ENCODE peak calls at places on chromosomes 6 and 20, in six cellular contexts. S is IMR-90, U is H9, A is mesenchymal stem cell, X is neuronal stem cell, W is H1. N is an unnamed sample.

GRCh38 chr6:87608802-87609201 is 18.9 kb downstream of the ORC3 start:
- DNase-seq in S (no peak), U (no peak), A (no peak), X (no peak), W (no peak), N (no peak)

GRCh38 chr20:44817143-44817910 is 7.0 kb upstream of the RIMS4 start:
- DNase-seq in X (no peak), U (no peak), W (no peak), A (no peak), S (no peak), N (no peak)

GRCh38 chr20:31643522-31643921 is 5.8 kb downstream of the COX4I2 start:
- DNase-seq in U (no peak), X (no peak), W (no peak), S (no peak), A (no peak), N (no peak)

GRCh38 chr20:15511551-15511950 is 1061.7 kb downstream of the KIF16B start:
- DNase-seq in S (no peak), A (no peak), U (no peak), X (no peak), W (no peak), N (peak)

GRCh38 chr6:152959333-152959732 is 23.5 kb downstream of the FBXO5 start:
- DNase-seq in S (no peak), W (no peak), A (no peak), X (no peak), U (no peak), N (no peak)

GRCh38 chr6:55276745-55277627 is 50.3 kb upstream of the GFRAL start:
- DNase-seq in W (no peak), A (peak), S (peak), X (peak), U (peak), N (peak)

GRCh38 chr6:149337330-149337729 is 19.8 kb downstream of the TAB2 start:
- DNase-seq in S (peak), A (no peak), X (no peak), U (no peak), W (no peak), N (no peak)

GRCh38 chr20:9177278-9177677 is 108.4 kb downstream of the PLCB4 start:
- DNase-seq in U (no peak), W (no peak), A (peak), S (no peak), X (no peak), N (no peak)

GRCh38 chr6:111888928-111889696 is 15.9 kb upstream of the FYN start:
- DNase-seq in S (peak), A (peak), X (peak), W (no peak), U (peak), N (no peak)

GRCh38 chr20:61725966-61726365 is 339.7 kb downstream of the TAF4 start:
- DNase-seq in W (no peak), S (no peak), U (no peak), A (no peak), X (no peak), N (no peak)

GRCh38 chr6:7546832-7547714 is 5.6 kb downstream of the DSP start:
- DNase-seq in X (no peak), W (no peak), A (no peak), U (no peak), S (no peak), N (peak)

GRCh38 chr6:141808662-141809061 is 324.1 kb upstream of the GJE1 start:
- DNase-seq in X (no peak), U (no peak), W (no peak), S (no peak), A (no peak), N (no peak)

GRCh38 chr20:47330933-47331708 is 25.4 kb downstream of the ZMYND8 start:
- DNase-seq in S (peak), W (no peak), A (peak), U (no peak), X (no peak), N (peak)

GRCh38 chr6:128474481-128474880 is 45.9 kb downstream of the PTPRK start:
- DNase-seq in S (peak), U (no peak), A (peak), X (no peak), W (no peak), N (no peak)

GRCh38 chr6:11918739-11919605 is 93.1 kb upstream of the HIVEP1 start:
- DNase-seq in S (peak), A (no peak), U (no peak), X (no peak), W (no peak), N (no peak)

GRCh38 chr20:60100780-60101179 is 142.6 kb downstream of the CDH26 start:
- DNase-seq in S (no peak), U (no peak), A (no peak), X (no peak), W (no peak), N (no peak)

GRCh38 chr20:60102665-60103210 is 144.5 kb downstream of the CDH26 start:
- DNase-seq in W (no peak), A (no peak), X (no peak), U (no peak), S (no peak), N (no peak)

GRCh38 chr20:60101201-60101893 is 143.1 kb downstream of the CDH26 start:
- DNase-seq in X (no peak), U (no peak), W (no peak), A (no peak), S (no peak), N (no peak)

GRCh38 chr20:60104980-60105379 is 146.8 kb downstream of the CDH26 start:
- DNase-seq in U (peak), S (no peak), X (no peak), W (peak), A (no peak), N (no peak)

GRCh38 chr20:60101894-60102281 is 143.7 kb downstream of the CDH26 start:
- DNase-seq in U (no peak), W (no peak), X (no peak), A (no peak), S (no peak), N (no peak)
- H3K14ac ChIP-seq in U (no peak), W (no peak), X (no peak), A (no peak), S (no peak), N (no peak)

DNA sequence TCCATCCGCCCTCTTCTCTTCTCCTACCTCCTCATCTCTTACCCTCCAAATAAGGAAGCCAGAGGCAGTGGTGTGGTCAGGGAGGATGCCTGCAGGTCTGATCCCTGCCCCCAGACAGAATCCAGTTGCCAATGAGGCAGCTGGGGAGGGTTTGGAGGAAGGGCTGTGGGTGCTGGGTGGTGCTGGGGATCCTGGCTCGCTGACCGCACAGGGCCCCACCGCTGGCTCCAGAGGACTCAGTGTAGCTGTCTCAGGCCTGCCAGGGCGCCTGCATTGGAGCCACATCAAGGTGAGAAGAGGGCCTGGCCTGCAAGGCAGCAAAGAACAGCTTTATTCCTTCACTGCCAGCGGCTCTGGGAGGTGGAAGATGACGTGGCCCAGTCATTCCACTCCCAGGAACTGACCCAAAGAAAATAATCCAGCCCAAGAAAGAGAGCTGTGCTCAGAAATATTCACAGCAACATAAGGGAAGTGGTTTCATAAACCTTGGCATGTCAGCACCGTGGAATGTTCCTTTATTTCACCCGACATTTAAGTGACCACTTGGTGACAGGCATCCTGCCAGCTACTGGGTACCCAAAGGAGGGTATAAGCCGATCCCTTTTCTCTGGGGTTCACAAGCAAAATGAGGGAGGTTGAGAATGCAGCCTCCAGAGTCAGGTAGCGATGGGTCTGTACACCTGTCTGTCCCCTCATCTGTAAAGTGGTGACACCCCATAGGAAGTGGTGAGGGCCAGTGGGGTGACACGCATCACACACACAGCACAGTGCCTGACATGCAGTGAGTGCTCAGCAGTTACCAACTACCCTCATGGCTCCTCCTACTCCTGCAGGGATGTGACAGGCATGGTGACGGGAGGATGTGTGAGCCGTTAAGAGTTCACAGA is 125.1 kb downstream of the SNX5 start:
- DNase-seq in S (peak), A (peak), U (no peak), X (no peak), W (no peak), N (no peak)
- H3K14ac ChIP-seq in S (peak), A (peak), U (no peak), X (peak), W (no peak), N (no peak)

GRCh38 chr6:33204165-33204414 is 365 bp upstream of the HSD17B8 start:
- DNase-seq in S (no peak), U (no peak), A (no peak), X (no peak), W (no peak), N (no peak)

GRCh38 chr6:33203443-33204164 is 851 bp upstream of the HSD17B8 start:
- DNase-seq in S (no peak), W (no peak), X (no peak), U (no peak), A (peak), N (no peak)

GRCh38 chr6:33206027-33206863 is 1.8 kb downstream of the HSD17B8 start:
- DNase-seq in A (peak), W (no peak), S (no peak), U (no peak), X (no peak), N (no peak)

GRCh38 chr6:33205172-33206026 is 944 bp downstream of the HSD17B8 start:
- DNase-seq in W (no peak), X (no peak), U (no peak), S (peak), A (peak), N (peak)

GRCh38 chr6:33204415-33205171 is at the start of gene HSD17B8:
- DNase-seq in U (peak), A (peak), S (peak), W (peak), X (peak), N (peak)
- H3K14ac ChIP-seq in U (no peak), A (peak), S (peak), W (no peak), X (no peak), N (peak)

DNA sequence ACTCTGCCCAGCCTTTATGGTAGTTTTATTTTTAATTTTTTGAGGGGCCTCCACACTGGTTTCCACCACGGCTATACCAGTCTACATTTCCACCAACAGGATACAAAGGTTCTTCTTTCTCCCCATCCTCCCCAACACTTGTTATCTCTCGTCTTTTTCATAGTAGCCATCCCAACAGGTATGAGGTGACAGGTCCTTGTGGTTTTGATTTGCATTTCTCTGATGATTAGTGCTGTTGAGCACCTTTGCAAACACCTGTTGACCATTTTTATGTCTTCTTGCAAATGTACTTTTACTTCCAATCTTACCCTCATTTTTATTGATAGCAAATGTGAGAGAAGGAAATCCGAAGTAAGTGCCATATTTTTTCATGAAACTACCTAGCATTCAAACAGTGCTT is 195.4 kb upstream of the PREP start:
- DNase-seq in W (no peak), S (no peak), X (no peak), A (no peak), U (no peak), N (no peak)
- H3K14ac ChIP-seq in W (no peak), S (no peak), X (no peak), A (no peak), U (no peak), N (no peak)